ENCODE peak calls at places on chromosomes 11 and 22, in six cellular contexts. H is cerebellar nuclear complex; L is A673; K is brain microvascular endothelial cell; A is stimulated activated CD4-positive, alpha-beta T cell treated with anti-CD3 and anti-CD28 coated beads, Interleukin-4, amount 100 ng/mL, for 48 hours; U is tibial artery. B is an unnamed sample.

GRCh38 chr11:40032331-40032730 is 1427.1 kb downstream of the LRRC4C start:
- DNase-seq in A (no peak), L (peak), U (no peak), K (no peak), H (no peak), B (no peak)

GRCh38 chr11:48172818-48173609 is 43.6 kb upstream of the OR4B1 start:
- DNase-seq in H (no peak), A (peak), L (peak), U (peak), K (peak), B (peak)

GRCh38 chr11:102974552-102975280 is 19.2 kb upstream of the MMP13 start:
- DNase-seq in H (no peak), L (no peak), A (no peak), U (no peak), K (peak), B (no peak)

GRCh38 chr11:34915136-34916013 is 804 bp downstream of the APIP start:
- DNase-seq in K (peak), H (no peak), U (peak), A (no peak), L (peak), B (no peak)

GRCh38 chr11:69669486-69669885 is 5.7 kb downstream of the LTO1 start:
- DNase-seq in U (no peak), A (no peak), L (no peak), K (no peak), H (no peak), B (no peak)

GRCh38 chr11:10693509-10694071 is at the start of gene IRAG1:
- DNase-seq in K (peak), U (peak), L (no peak), H (no peak), A (no peak), B (no peak)

GRCh38 chr11:57363681-57364080 is 17.3 kb downstream of the PRG3 start:
- DNase-seq in A (no peak), K (no peak), U (no peak), L (no peak), H (no peak), B (no peak)

GRCh38 chr22:39699631-39700348 is 129.2 kb downstream of the CACNA1I start:
- DNase-seq in A (no peak), U (no peak), K (no peak), L (peak), H (no peak), B (no peak)

GRCh38 chr11:131284041-131284440 is 86.4 kb upstream of the NTM start:
- DNase-seq in K (no peak), H (no peak), U (no peak), A (no peak), L (no peak), B (no peak)

GRCh38 chr22:47168900-47169800 is 406.7 kb downstream of the TBC1D22A start:
- DNase-seq in L (peak), U (peak), K (no peak), A (no peak), H (no peak), B (no peak)

GRCh38 chr11:1928891-1929541 is 9.5 kb downstream of the TNNT3 start:
- DNase-seq in H (no peak), U (no peak), K (no peak), A (no peak), L (no peak), B (peak)

GRCh38 chr22:16955081-16955480 is 52.9 kb downstream of the GAB4 start:
- DNase-seq in A (no peak), H (no peak), U (no peak), K (no peak), L (no peak), B (no peak)

GRCh38 chr22:37218771-37219411 is 6.6 kb upstream of the SSTR3 start:
- DNase-seq in H (no peak), K (no peak), A (no peak), U (no peak), L (no peak), B (peak)

GRCh38 chr11:7924526-7924925 is 6.5 kb downstream of the OR10A6 start:
- DNase-seq in A (no peak), K (no peak), L (no peak), H (no peak), U (no peak), B (no peak)

GRCh38 chr11:130068546-130068985 is 1.1 kb upstream of the APLP2 start:
- DNase-seq in A (no peak), L (no peak), K (no peak), H (no peak), U (no peak), B (no peak)

GRCh38 chr22:23698673-23699235 is 7.9 kb downstream of the RGL4 start:
- DNase-seq in K (no peak), U (no peak), L (no peak), A (no peak), H (no peak), B (no peak)

GRCh38 chr11:134734446-134734845 is 322.4 kb upstream of the B3GAT1 start:
- DNase-seq in U (no peak), A (no peak), H (no peak), K (peak), L (no peak), B (no peak)

GRCh38 chr22:43008509-43008908 is 6.4 kb downstream of the PACSIN2 start:
- DNase-seq in U (peak), H (no peak), L (no peak), A (no peak), K (no peak), B (no peak)

GRCh38 chr11:8533332-8533731 is 60.7 kb downstream of the STK33 start:
- DNase-seq in A (no peak), H (no peak), U (no peak), L (no peak), K (no peak), B (no peak)

GRCh38 chr11:12834166-12834565 is 159.9 kb downstream of the TEAD1 start:
- DNase-seq in K (no peak), A (no peak), H (no peak), U (no peak), L (no peak), B (no peak)

GRCh38 chr22:24219750-24220149 is 25.1 kb downstream of the GGT5 start:
- DNase-seq in H (no peak), K (no peak), U (no peak), L (no peak), A (no peak), B (no peak)

GRCh38 chr11:47558695-47559094 is 5.8 kb upstream of the CELF1 start:
- DNase-seq in L (no peak), A (no peak), H (no peak), U (no peak), K (no peak), B (no peak)

GRCh38 chr11:78752528-78752927 is 177.9 kb upstream of the NARS2 start:
- DNase-seq in L (no peak), K (no peak), U (no peak), H (no peak), A (no peak), B (no peak)

GRCh38 chr22:49954991-49955580 is 5.5 kb upstream of the PIM3 start:
- DNase-seq in L (no peak), A (no peak), K (no peak), H (no peak), U (no peak), B (no peak)

GRCh38 chr11:1226981-1227550 is 4.2 kb downstream of the MUC5B start:
- DNase-seq in H (no peak), L (no peak), K (no peak), U (no peak), A (no peak), B (no peak)

GRCh38 chr11:103035656-103036434 is 56.1 kb downstream of the DCUN1D5 start:
- DNase-seq in L (peak), K (peak), A (no peak), H (no peak), U (no peak), B (no peak)

GRCh38 chr11:131944709-131945108 is 574.3 kb downstream of the NTM start:
- DNase-seq in H (no peak), K (no peak), A (no peak), L (peak), U (no peak), B (no peak)

GRCh38 chr22:35860087-35860733 is 142.5 kb downstream of the APOL5 start:
- DNase-seq in K (no peak), U (no peak), A (no peak), L (no peak), H (no peak), B (no peak)

GRCh38 chr11:19712281-19713220 is at the start of gene NAV2:
- DNase-seq in H (peak), K (peak), U (peak), L (peak), A (peak), B (peak)

GRCh38 chr11:27367881-27368280 is 4.9 kb upstream of the CCDC34 start:
- DNase-seq in L (no peak), H (no peak), U (no peak), K (no peak), A (no peak), B (no peak)

GRCh38 chr11:72924568-72925190 is 110.5 kb downstream of the ATG16L2 start:
- DNase-seq in A (no peak), H (no peak), K (peak), U (no peak), L (peak), B (no peak)

GRCh38 chr22:24455751-24456426 is 28.5 kb downstream of the ADORA2A start:
- DNase-seq in H (no peak), L (no peak), A (no peak), U (no peak), K (no peak), B (no peak)

GRCh38 chr22:19505735-19506126 is 18.5 kb downstream of the CLDN5 start:
- DNase-seq in L (no peak), A (no peak), H (no peak), K (no peak), U (no peak), B (no peak)